ENCODE peak calls at places on chromosomes 2 and 18, in ten cellular contexts. W, K, D, A, J, G, C, I, L and H are unnamed samples.

GRCh38 chr2:30356061-30356460 is 91.0 kb upstream of the LCLAT1 start:
- DNase-seq in W (no peak), K (no peak), D (no peak), A (no peak), J (no peak), G (no peak), C (no peak), I (no peak), L (no peak), H (no peak)

GRCh38 chr2:121888189-121888557 is 132.7 kb downstream of the TSN start:
- DNase-seq in W (peak; percentile 53), K (no peak), D (no peak), A (no peak), J (no peak), G (no peak), C (no peak), I (no peak), L (peak; percentile 77), H (no peak)

GRCh38 chr18:48133675-48134251 is 203.3 kb upstream of the SMAD2 start:
- DNase-seq in W (no peak), K (no peak), D (no peak), A (no peak), J (no peak), G (peak; percentile 70), C (peak; percentile 96), I (peak; percentile 82), L (no peak), H (no peak)

GRCh38 chr18:25076980-25077780 is 274.8 kb downstream of the ZNF521 start:
- DNase-seq in W (no peak), K (no peak), D (no peak), A (no peak), J (no peak), G (no peak), C (no peak), I (no peak), L (no peak), H (no peak)

GRCh38 chr18:23824704-23825103 is 135.5 kb downstream of the LAMA3 start:
- DNase-seq in W (no peak), K (no peak), D (no peak), A (no peak), J (no peak), G (no peak), C (no peak), I (no peak), L (no peak), H (no peak)

GRCh38 chr2:32064021-32064678 is 794 bp downstream of the SPAST start:
- DNase-seq in W (peak; percentile 27), K (peak; percentile 14), D (no peak), A (no peak), J (peak; percentile 19), G (no peak), C (no peak), I (peak; percentile 35), L (peak; percentile 31), H (no peak)

GRCh38 chr2:47631840-47632398 is 151.0 kb upstream of the MSH6 start:
- DNase-seq in W (no peak), K (no peak), D (no peak), A (no peak), J (no peak), G (no peak), C (peak; percentile 83), I (peak; percentile 46), L (no peak), H (peak; percentile 84)

GRCh38 chr2:172208881-172209325 is 106.2 kb upstream of the DLX2 start:
- DNase-seq in W (no peak), K (no peak), D (no peak), A (no peak), J (no peak), G (no peak), C (peak; percentile 100), I (no peak), L (no peak), H (no peak)

GRCh38 chr18:59084286-59084779 is 55.4 kb upstream of the SEC11C start:
- DNase-seq in W (peak; percentile 90), K (peak; percentile 62), D (peak; percentile 71), A (peak; percentile 58), J (peak; percentile 57), G (peak; percentile 55), C (peak; percentile 54), I (peak; percentile 64), L (peak; percentile 84), H (no peak)

GRCh38 chr2:126933707-126934106 is 35.0 kb downstream of the TEX51 start:
- DNase-seq in W (no peak), K (no peak), D (no peak), A (no peak), J (no peak), G (no peak), C (no peak), I (no peak), L (no peak), H (no peak)

GRCh38 chr2:62292190-62292589 is 96.3 kb downstream of the B3GNT2 start:
- DNase-seq in W (no peak), K (peak; percentile 16), D (no peak), A (no peak), J (no peak), G (peak; percentile 74), C (peak; percentile 82), I (peak; percentile 25), L (no peak), H (no peak)

GRCh38 chr2:7044253-7045250 is 127.3 kb downstream of the RNF144A start:
- DNase-seq in W (peak; percentile 74), K (peak; percentile 68), D (peak; percentile 75), A (peak; percentile 73), J (peak; percentile 59), G (peak; percentile 73), C (no peak), I (peak; percentile 70), L (peak; percentile 50), H (no peak)

GRCh38 chr2:121890041-121890440 is 134.6 kb downstream of the TSN start:
- DNase-seq in W (peak; percentile 74), K (no peak), D (no peak), A (no peak), J (no peak), G (no peak), C (no peak), I (no peak), L (no peak), H (no peak)

GRCh38 chr2:33900610-33901009 is 301.5 kb upstream of the FAM98A start:
- DNase-seq in W (no peak), K (no peak), D (no peak), A (no peak), J (no peak), G (no peak), C (no peak), I (no peak), L (no peak), H (no peak)

GRCh38 chr2:10256525-10257031 is 46.1 kb upstream of the HPCAL1 start:
- DNase-seq in W (no peak), K (no peak), D (peak; percentile 38), A (peak; percentile 10), J (no peak), G (no peak), C (no peak), I (no peak), L (no peak), H (no peak)
- H3K27ac ChIP-seq in W (no peak overlapping the region), K (no peak overlapping the region), D (no peak overlapping the region), A (no peak overlapping the region), J (no peak overlapping the region), G (no peak overlapping the region), C (no peak overlapping the region), I (no peak overlapping the region), L (no peak overlapping the region), H (no peak overlapping the region)

GRCh38 chr18:45930953-45931352 is 36.2 kb downstream of the EPG5 start:
- DNase-seq in W (no peak), K (peak; percentile 32), D (no peak), A (no peak), J (peak; percentile 11), G (no peak), C (no peak), I (no peak), L (no peak), H (no peak)
- H3K27ac ChIP-seq in W (no peak overlapping the region), K (no peak overlapping the region), D (no peak overlapping the region), A (peak overlapping the region; percentile 82), J (no peak overlapping the region), G (no peak overlapping the region), C (no peak overlapping the region), I (no peak overlapping the region), L (no peak overlapping the region), H (no peak overlapping the region)

DNA sequence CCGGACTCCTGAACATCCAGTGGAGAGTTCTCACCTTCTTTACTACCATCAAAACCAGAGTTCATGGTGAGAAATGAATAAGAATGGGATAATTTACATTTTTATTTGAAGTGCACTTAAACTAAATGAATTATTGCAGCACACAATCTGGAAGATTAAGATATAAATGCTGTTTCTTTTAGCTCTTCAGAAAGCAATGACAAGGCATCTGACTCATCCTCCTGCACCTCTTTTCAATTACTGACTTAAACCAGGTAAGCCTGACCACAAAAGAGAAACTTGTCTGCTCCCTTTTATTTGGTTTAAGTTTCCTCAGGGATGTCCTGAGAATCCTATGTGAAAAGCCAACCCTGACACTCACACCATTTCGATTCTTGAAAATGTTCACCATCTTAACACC is 720 bp upstream of the DSC2 start:
- DNase-seq in W (no peak), K (no peak), D (no peak), A (no peak), J (no peak), G (no peak), C (no peak), I (no peak), L (no peak), H (no peak)
- H3K27ac ChIP-seq in W (no peak overlapping the region), K (no peak overlapping the region), D (no peak overlapping the region), A (no peak overlapping the region), J (no peak overlapping the region), G (peak overlapping the region; percentile 93), C (peak overlapping the region; percentile 75), I (no peak overlapping the region), L (no peak overlapping the region), H (peak overlapping the region; percentile 57)

GRCh38 chr2:166238176-166238575 is 110.4 kb upstream of the SCN1A start:
- DNase-seq in W (no peak), K (no peak), D (no peak), A (no peak), J (no peak), G (no peak), C (no peak), I (no peak), L (no peak), H (no peak)

GRCh38 chr2:166242309-166242708 is 114.5 kb upstream of the SCN1A start:
- DNase-seq in W (no peak), K (no peak), D (no peak), A (no peak), J (no peak), G (no peak), C (no peak), I (no peak), L (no peak), H (no peak)

GRCh38 chr2:166234112-166234846 is 106.5 kb upstream of the SCN1A start:
- DNase-seq in W (no peak), K (no peak), D (no peak), A (no peak), J (no peak), G (no peak), C (no peak), I (no peak), L (no peak), H (no peak)

GRCh38 chr2:166240387-166241313 is 112.8 kb upstream of the SCN1A start:
- DNase-seq in W (no peak), K (no peak), D (no peak), A (no peak), J (no peak), G (no peak), C (no peak), I (no peak), L (no peak), H (no peak)

DNA sequence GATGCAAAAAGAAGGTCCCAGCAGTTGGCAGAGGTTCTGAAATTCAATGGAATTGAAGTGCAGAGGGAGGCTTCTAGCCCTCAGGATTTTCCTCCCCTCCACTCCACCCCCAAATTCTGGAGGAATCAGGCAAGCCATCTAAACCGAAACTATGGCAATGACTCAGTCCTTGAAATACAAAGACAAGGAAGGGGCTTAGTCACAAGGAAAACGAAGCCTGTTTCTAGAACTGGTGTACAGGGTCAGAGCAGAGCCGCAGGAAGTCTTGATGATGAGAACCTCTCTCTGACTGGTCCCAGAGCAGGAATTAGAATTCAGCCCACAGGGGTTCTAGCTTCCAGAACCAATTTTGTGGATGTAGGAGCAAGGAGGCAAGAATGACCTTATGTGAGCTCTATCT is 111.7 kb upstream of the SCN1A start:
- DNase-seq in W (no peak), K (no peak), D (no peak), A (no peak), J (no peak), G (no peak), C (peak; percentile 66), I (no peak), L (no peak), H (peak; percentile 54)
- H3K27ac ChIP-seq in W (no peak overlapping the region), K (no peak overlapping the region), D (no peak overlapping the region), A (no peak overlapping the region), J (no peak overlapping the region), G (no peak overlapping the region), C (peak overlapping the region; percentile 67), I (no peak overlapping the region), L (no peak overlapping the region), H (peak overlapping the region; percentile 50)